ENCODE peak calls at places on chromosomes 4 and X, in four cellular contexts. H is CD4-positive, CD25-positive, alpha-beta regulatory T cell; J is fibroblast of mammary gland; O is GM12865. A is an unnamed sample.

GRCh38 chr4:80781436-80781835 is 249.1 kb upstream of the BMP3 start:
- DNase-seq in O (no peak), H (no peak), J (no peak), A (no peak)

GRCh38 chrX:153687121-153688039 is at the start of gene SLC6A8:
- DNase-seq in J (peak; percentile 37), O (peak; percentile 40), H (peak; percentile 30), A (peak; percentile 51)

GRCh38 chr4:5365071-5366008 is 314.1 kb downstream of the STK32B start:
- DNase-seq in H (no peak), O (peak; percentile 68), J (peak; percentile 59), A (no peak)

GRCh38 chr4:185346975-185347601 is 48.6 kb downstream of the LRP2BP start:
- DNase-seq in J (no peak), O (no peak), H (no peak), A (no peak)

GRCh38 chrX:49761481-49761880 is 65.7 kb upstream of the PAGE1 start:
- DNase-seq in J (peak; percentile 13), H (peak; percentile 42), O (peak; percentile 9), A (no peak)

GRCh38 chr4:169315530-169316306 is 45.0 kb upstream of the SH3RF1 start:
- DNase-seq in O (no peak), H (no peak), J (peak; percentile 70), A (no peak)

GRCh38 chr4:168643083-168643795 is 146.4 kb downstream of the PALLD start:
- DNase-seq in J (peak; percentile 38), O (no peak), H (no peak), A (no peak)

GRCh38 chr4:140052050-140052449 is 101.9 kb downstream of the MAML3 start:
- DNase-seq in O (peak; percentile 7), J (peak; percentile 58), H (peak; percentile 43), A (peak; percentile 46)

GRCh38 chr4:184153781-184154542 is 63.7 kb downstream of the ENPP6 start:
- DNase-seq in H (no peak), O (no peak), J (no peak), A (no peak)

GRCh38 chr4:100591156-100591876 is 73.5 kb upstream of the EMCN start:
- DNase-seq in O (no peak), H (no peak), J (no peak), A (no peak)

GRCh38 chr4:158729716-158730559 is 6.7 kb upstream of the PPID start:
- DNase-seq in H (peak; percentile 76), J (peak; percentile 70), O (peak; percentile 66), A (peak; percentile 37)

GRCh38 chrX:101191217-101191750 is 28.3 kb upstream of the DRP2 start:
- DNase-seq in H (no peak), O (no peak), J (peak; percentile 3), A (no peak)

GRCh38 chr4:150518559-150518958 is 63.4 kb upstream of the MAB21L2 start:
- DNase-seq in H (no peak), O (no peak), J (peak; percentile 76), A (no peak)

GRCh38 chr4:101944649-101945048 is 154.1 kb downstream of the BANK1 start:
- DNase-seq in H (no peak), O (no peak), J (peak; percentile 6), A (no peak)

GRCh38 chrX:120236676-120237460 is 13.7 kb upstream of the ZBTB33 start:
- DNase-seq in H (no peak), J (no peak), O (no peak), A (no peak)

GRCh38 chrX:9222299-9222698 is 188.4 kb upstream of the FAM9B start:
- DNase-seq in H (no peak), O (no peak), J (no peak), A (no peak)

GRCh38 chrX:115895678-115896329 is 274.7 kb upstream of the AGTR2 start:
- DNase-seq in O (no peak), J (no peak), H (no peak), A (no peak)

A was measured in activated naive CD8-positive, alpha-beta T cell treated with anti-CD3 and anti-CD28 coated beads, Interleukin-2, amount 10 ng/mL, durations not matched to agents 7 days and 5 days.